ENCODE peak calls at places on chromosomes 16 and 17, in five cellular contexts. I, Q, R, S and M are unnamed samples.

GRCh38 chr16:58815188-58815888 is 81.2 kb upstream of the GOT2 start:
- DNase-seq in I (no peak), Q (no peak), R (no peak), S (no peak), M (no peak)

GRCh38 chr16:4351880-4352279 is 759 bp upstream of the PAM16 start:
- DNase-seq in I (no peak), Q (no peak), R (no peak), S (no peak), M (no peak)

GRCh38 chr16:71895679-71896385 is 501 bp downstream of the IST1 start:
- DNase-seq in I (no peak), Q (peak), R (no peak), S (no peak), M (peak)

GRCh38 chr17:28242791-28243190 is 76.2 kb upstream of the TMEM97 start:
- DNase-seq in I (no peak), Q (no peak), R (no peak), S (no peak), M (no peak)

GRCh38 chr17:57943140-57943539 is 12.1 kb downstream of the CUEDC1 start:
- DNase-seq in I (no peak), Q (no peak), R (no peak), S (no peak), M (no peak)

GRCh38 chr17:20156196-20157077 is 147.3 kb downstream of the SPECC1 start:
- DNase-seq in I (peak), Q (peak), R (no peak), S (peak), M (peak)

GRCh38 chr16:49587051-49587450 is 213.4 kb downstream of the C16orf78 start:
- DNase-seq in I (no peak), Q (no peak), R (no peak), S (no peak), M (no peak)

GRCh38 chr17:57255182-57255775 is 1.0 kb upstream of the MSI2 start:
- DNase-seq in I (no peak), Q (no peak), R (no peak), S (no peak), M (no peak)

GRCh38 chr16:70476272-70477020 is 22.1 kb downstream of the FCSK start:
- DNase-seq in I (peak), Q (no peak), R (no peak), S (peak), M (no peak)

GRCh38 chr17:57818066-57818465 is 31.8 kb downstream of the MRPS23 start:
- DNase-seq in I (no peak), Q (no peak), R (no peak), S (no peak), M (no peak)

GRCh38 chr16:4306439-4307214 is 9.2 kb upstream of the GLIS2 start:
- DNase-seq in I (no peak), Q (no peak), R (no peak), S (peak), M (no peak)

GRCh38 chr16:87924937-87925670 is 11.2 kb downstream of the CA5A start:
- DNase-seq in I (no peak), Q (no peak), R (no peak), S (no peak), M (peak)

GRCh38 chr16:15843635-15844279 is 13.1 kb downstream of the MYH11 start:
- DNase-seq in I (no peak), Q (no peak), R (no peak), S (no peak), M (no peak)

GRCh38 chr17:76268991-76269981 is 4.1 kb downstream of the UBALD2 start:
- DNase-seq in I (no peak), Q (no peak), R (no peak), S (peak), M (no peak)

GRCh38 chr17:70181376-70181775 is 12.0 kb downstream of the KCNJ2 start:
- DNase-seq in I (no peak), Q (no peak), R (no peak), S (no peak), M (no peak)

GRCh38 chr16:253833-254232 is 19.2 kb downstream of the FAM234A start:
- DNase-seq in I (no peak), Q (no peak), R (no peak), S (no peak), M (no peak)

DNA sequence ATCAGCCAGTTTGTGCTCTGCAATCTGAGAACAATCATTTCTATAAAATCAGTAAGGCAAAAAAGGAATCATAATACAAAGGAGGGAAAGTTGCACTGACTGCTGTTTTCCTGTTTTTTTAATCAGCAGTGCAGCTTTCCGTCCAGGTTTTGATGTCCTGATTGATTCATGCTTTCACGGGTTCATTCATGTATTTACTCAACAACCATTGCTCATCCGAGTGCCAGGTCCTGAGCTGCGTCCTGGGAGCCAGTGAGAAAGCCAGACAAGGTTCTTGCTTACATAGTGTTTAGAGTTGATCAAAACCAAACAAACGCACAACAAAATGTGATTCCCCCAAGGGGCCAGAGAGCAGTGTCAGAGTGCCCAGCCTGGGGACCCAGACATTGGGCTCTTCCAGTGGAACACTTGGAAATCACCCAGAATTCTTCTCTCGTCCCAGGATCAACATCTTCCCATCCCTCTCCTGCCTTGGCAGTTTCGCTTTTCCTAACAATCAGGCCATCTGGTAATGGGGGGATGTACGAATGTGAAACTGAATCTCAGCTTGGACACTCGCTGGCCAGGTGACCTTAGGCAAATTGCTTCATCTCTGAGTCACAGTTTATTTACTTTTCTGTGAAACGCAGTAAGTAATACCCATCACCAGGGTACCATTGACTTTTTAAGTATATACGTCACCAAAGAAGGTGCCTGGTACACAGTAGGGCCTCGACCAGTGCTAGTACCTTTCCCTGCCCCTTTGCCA is 13.3 kb upstream of the C1QL1 start:
- DNase-seq in I (no peak), Q (no peak), R (no peak), S (no peak), M (peak)
- TF ChIP-seq JUND in I (no peak), Q (no peak), R (no peak), S (no peak), M (no peak)

GRCh38 chr17:4101799-4102405 is 40.9 kb downstream of the ZZEF1 start:
- DNase-seq in I (no peak), Q (no peak), R (no peak), S (no peak), M (no peak)
- TF ChIP-seq JUND in I (no peak), Q (no peak), R (no peak), S (no peak), M (no peak)

GRCh38 chr17:73191443-73192218 is 1.2 kb upstream of the COG1 start:
- DNase-seq in I (peak), Q (peak), R (no peak), S (peak), M (peak)

GRCh38 chr17:73187203-73187769 is 5.6 kb upstream of the COG1 start:
- DNase-seq in I (no peak), Q (no peak), R (no peak), S (no peak), M (no peak)

GRCh38 chr17:73188011-73188410 is 4.8 kb upstream of the COG1 start:
- DNase-seq in I (no peak), Q (no peak), R (no peak), S (no peak), M (no peak)

GRCh38 chr17:73192219-73192893 is 499 bp upstream of the COG1 start:
- DNase-seq in I (peak), Q (peak), R (no peak), S (peak), M (peak)

DNA sequence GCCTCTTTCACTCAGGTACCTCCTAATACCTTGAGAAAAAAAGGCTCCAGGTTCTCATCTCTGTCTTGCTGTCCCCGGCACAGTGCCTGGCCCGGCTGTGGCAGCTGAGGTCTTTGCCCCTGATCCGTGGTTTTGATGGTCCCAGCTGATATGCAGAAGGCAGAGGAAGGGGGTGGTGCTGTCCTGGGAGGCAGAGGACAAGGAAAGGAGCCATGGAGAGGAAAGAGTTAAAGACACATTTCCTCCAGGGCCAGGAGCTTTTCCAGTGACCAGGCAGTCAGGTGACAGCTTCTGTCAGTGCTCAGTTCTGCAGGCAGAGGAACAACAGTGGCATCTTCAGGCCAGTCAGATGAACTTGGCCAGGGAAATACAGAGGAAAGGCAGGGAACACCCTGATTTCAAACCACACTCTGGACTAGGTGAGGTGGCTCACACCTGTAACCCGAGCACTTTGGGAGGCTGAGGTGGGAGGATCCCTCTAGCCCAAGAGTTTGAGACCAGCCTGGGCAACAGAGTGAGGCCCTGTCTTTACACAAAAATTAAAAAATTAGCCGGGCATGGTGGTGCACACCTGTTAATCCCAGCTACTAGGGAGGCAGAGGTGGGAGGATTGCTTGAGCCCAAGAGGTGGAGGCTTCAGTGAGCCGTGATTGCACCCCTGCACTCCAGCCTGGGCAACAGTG is 3.3 kb upstream of the COG1 start:
- DNase-seq in I (peak), Q (no peak), R (no peak), S (peak), M (peak)
- TF ChIP-seq JUND in I (no peak), Q (no peak), R (no peak), S (no peak), M (no peak)

GRCh38 chr17:59107306-59107670 is 608 bp upstream of the TRIM37 start:
- DNase-seq in I (no peak), Q (no peak), R (no peak), S (no peak), M (no peak)

GRCh38 chr17:59108400-59109102 is 1.9 kb upstream of the TRIM37 start:
- DNase-seq in I (no peak), Q (no peak), R (no peak), S (no peak), M (no peak)

GRCh38 chr17:59101178-59101577 is 5.5 kb downstream of the TRIM37 start:
- DNase-seq in I (no peak), Q (no peak), R (no peak), S (no peak), M (no peak)

GRCh38 chr17:59106463-59107305 is at the start of gene TRIM37:
- DNase-seq in I (peak), Q (peak), R (peak), S (peak), M (peak)

GRCh38 chr17:59105852-59106462 is 723 bp downstream of the TRIM37 start:
- DNase-seq in I (no peak), Q (no peak), R (no peak), S (peak), M (peak)
- TF ChIP-seq JUND in I (no peak), Q (no peak), R (no peak), S (no peak), M (no peak)

GRCh38 chr17:59652119-59652518 is 32.4 kb downstream of the CLTC start:
- DNase-seq in I (no peak), Q (no peak), R (no peak), S (no peak), M (no peak)
- TF ChIP-seq JUND in I (no peak), Q (no peak), R (no peak), S (no peak), M (no peak)

GRCh38 chr17:40168262-40168832 is 8.9 kb upstream of the RAPGEFL1 start:
- DNase-seq in I (peak), Q (peak), R (no peak), S (peak), M (peak)
- TF ChIP-seq JUND in I (no peak), Q (peak), R (no peak), S (no peak), M (no peak)

DNA sequence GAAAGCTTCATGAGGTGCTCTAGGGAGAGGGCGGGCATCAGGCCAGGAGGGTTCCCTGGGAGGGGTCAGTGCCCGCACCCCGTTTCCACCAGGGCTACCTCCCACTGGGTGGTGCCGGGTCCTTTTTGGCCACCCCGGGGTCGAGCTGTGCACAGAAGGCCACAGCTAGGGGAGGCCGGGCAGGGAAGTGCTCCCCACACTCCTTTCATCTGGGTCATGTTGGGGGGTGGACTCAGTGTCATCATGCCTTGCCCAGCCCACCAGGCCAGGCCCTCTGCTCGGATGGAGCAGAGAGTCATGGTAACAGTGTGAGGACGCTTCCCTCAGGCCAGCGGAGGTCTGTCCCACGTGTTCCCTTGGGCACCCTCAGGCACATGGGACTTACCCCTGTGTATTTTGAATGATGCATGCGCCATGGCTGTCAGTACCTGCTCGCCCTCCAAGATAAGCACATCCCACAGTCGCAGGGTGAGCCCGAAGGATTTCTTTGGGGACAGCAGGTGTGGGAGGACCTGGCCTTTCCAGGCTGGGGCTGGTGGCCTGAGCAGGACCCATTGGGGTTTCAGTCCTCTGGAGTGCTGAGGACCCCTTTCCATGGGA is 46.4 kb downstream of the TNFRSF13B start:
- DNase-seq in I (no peak), Q (no peak), R (no peak), S (peak), M (no peak)
- TF ChIP-seq JUND in I (no peak), Q (no peak), R (no peak), S (no peak), M (no peak)

DNA sequence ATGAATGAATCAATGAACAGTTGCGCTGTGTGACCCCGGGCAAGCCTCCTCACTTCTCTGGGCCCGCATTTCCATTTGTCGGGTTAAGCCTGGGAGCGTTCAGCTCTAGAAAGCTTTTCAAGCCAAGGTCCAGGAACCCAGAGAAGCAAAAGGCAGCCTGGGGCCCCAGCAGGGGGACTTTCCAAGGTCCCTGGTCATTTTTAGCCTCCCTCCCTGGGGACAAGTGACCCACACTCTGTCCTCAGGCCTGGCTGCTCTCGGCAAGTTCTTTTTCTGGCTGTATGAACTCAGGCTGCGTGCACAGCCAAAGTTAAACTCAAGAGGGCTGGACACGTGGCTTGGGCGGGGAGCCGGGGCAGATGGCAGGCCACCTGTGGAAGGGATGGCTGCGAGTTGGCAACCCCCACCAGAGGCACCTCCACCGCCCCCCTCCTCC is 41.4 kb upstream of the CIBAR2 start:
- DNase-seq in I (no peak), Q (no peak), R (no peak), S (no peak), M (no peak)
- TF ChIP-seq JUND in I (no peak), Q (no peak), R (no peak), S (no peak), M (no peak)

DNA sequence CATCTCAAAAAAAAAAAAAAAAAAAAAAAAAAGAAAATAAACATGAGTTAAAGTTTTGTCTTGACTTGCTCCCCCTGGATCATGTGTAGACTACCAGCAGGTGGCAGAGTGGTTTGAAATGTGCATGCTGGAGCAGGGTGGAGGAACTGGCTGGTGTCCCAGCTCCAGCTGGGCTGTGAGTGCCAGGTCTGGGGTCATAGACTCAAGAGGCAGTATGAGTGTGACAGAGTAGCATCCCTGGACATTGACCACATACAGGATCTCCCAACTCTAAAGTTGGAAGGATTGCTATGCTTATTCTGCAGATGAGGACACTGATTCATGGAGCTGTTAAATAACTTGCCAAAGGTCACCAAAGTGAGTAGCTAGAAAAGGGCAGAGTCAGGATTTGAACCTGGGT is 198.0 kb upstream of the MPHOSPH6 start:
- DNase-seq in I (peak), Q (peak), R (no peak), S (peak), M (peak)
- TF ChIP-seq JUND in I (no peak), Q (no peak), R (no peak), S (no peak), M (no peak)